ENCODE peak calls at places on chromosome 5, in ten cellular contexts. D is breast epithelium; S is naive thymus-derived CD4-positive, alpha-beta T cell; R is SJSA1; M is CD4-positive, alpha-beta memory T cell; E is mesendoderm; J is astrocyte; O is ovary; U is WERI-Rb-1; K is GM23248. L is an unnamed sample. For H3K36me3, the result is how much of the 10 kb centered on the place peaks cover.

GRCh38 chr5:133818031-133818431 is 150.4 kb downstream of the C5orf15 start:
- DNase-seq in D (no peak), S (no peak), R (no peak), M (no peak), E (peak), J (peak), O (peak), U (no peak), K (peak), L (no peak)

GRCh38 chr5:102754499-102755424 is at the start of gene PAM:
- DNase-seq in D (peak), S (peak), R (peak), M (peak), E (peak), J (peak), O (peak), U (peak), K (peak), L (peak)

GRCh38 chr5:178453224-178453623 is 137.0 kb downstream of the COL23A1 start:
- DNase-seq in D (no peak), S (no peak), R (peak), M (no peak), E (no peak), J (peak), O (no peak), U (no peak), K (peak), L (no peak)

GRCh38 chr5:56745864-56746263 is 69.5 kb upstream of the MAP3K1 start:
- DNase-seq in D (no peak), S (no peak), R (no peak), M (no peak), E (no peak), J (no peak), O (no peak), U (no peak), K (no peak), L (no peak)

GRCh38 chr5:89211836-89212235 is 328.9 kb upstream of the MEF2C start:
- DNase-seq in D (no peak), S (no peak), R (no peak), M (no peak), E (no peak), J (peak), O (no peak), U (no peak), K (peak), L (no peak)

GRCh38 chr5:90096415-90097081 is 313.0 kb downstream of the CETN3 start:
- DNase-seq in D (no peak), S (no peak), R (peak), M (no peak), E (peak), J (peak), O (no peak), U (no peak), K (peak), L (no peak)

GRCh38 chr5:41414598-41414997 is 95.8 kb downstream of the PLCXD3 start:
- DNase-seq in D (no peak), S (no peak), R (peak), M (no peak), E (peak), J (peak), O (peak), U (no peak), K (peak), L (no peak)

GRCh38 chr5:22496666-22497065 is 356.5 kb downstream of the CDH12 start:
- DNase-seq in D (no peak), S (no peak), R (no peak), M (no peak), E (no peak), J (no peak), O (no peak), U (no peak), K (no peak), L (no peak)

GRCh38 chr5:130964238-130965192 is 200.5 kb downstream of the HINT1 start:
- DNase-seq in D (no peak), S (no peak), R (no peak), M (no peak), E (no peak), J (peak), O (no peak), U (no peak), K (peak), L (no peak)

GRCh38 chr5:159061834-159062530 is 37.7 kb downstream of the EBF1 start:
- DNase-seq in D (no peak), S (no peak), R (no peak), M (no peak), E (peak), J (no peak), O (no peak), U (peak), K (peak), L (no peak)

GRCh38 chr5:17315710-17316221 is 98.3 kb downstream of the BASP1 start:
- DNase-seq in D (no peak), S (no peak), R (peak), M (no peak), E (no peak), J (peak), O (no peak), U (no peak), K (peak), L (no peak)

GRCh38 chr5:27906911-27907590 is 868.7 kb upstream of the CDH9 start:
- DNase-seq in D (no peak), S (no peak), R (no peak), M (no peak), E (no peak), J (no peak), O (no peak), U (no peak), K (no peak), L (no peak)

GRCh38 chr5:55679556-55679955 is 32.6 kb downstream of the SLC38A9 start:
- DNase-seq in D (no peak), S (no peak), R (no peak), M (no peak), E (no peak), J (peak), O (no peak), U (no peak), K (no peak), L (no peak)

GRCh38 chr5:90153031-90153430 is 256.5 kb downstream of the CETN3 start:
- DNase-seq in D (no peak), S (no peak), R (no peak), M (no peak), E (no peak), J (no peak), O (no peak), U (no peak), K (peak), L (no peak)

GRCh38 chr5:93929146-93929545 is 187.7 kb upstream of the POU5F2 start:
- DNase-seq in D (no peak), S (no peak), R (no peak), M (no peak), E (no peak), J (peak), O (no peak), U (no peak), K (peak), L (no peak)

GRCh38 chr5:68962632-68963484 is 131.0 kb upstream of the SLC30A5 start:
- DNase-seq in D (peak), S (peak), R (peak), M (no peak), E (peak), J (peak), O (peak), U (peak), K (peak), L (no peak)

GRCh38 chr5:147576646-147577535 is 67.0 kb upstream of the DPYSL3 start:
- DNase-seq in D (peak), S (peak), R (peak), M (no peak), E (peak), J (no peak), O (peak), U (peak), K (peak), L (peak)

GRCh38 chr5:174793684-174794328 is 69.4 kb downstream of the MSX2 start:
- DNase-seq in D (peak), S (peak), R (peak), M (peak), E (peak), J (peak), O (peak), U (peak), K (peak), L (no peak)

GRCh38 chr5:114361724-114362196 is at the start of gene KCNN2:
- DNase-seq in D (peak), S (no peak), R (peak), M (no peak), E (peak), J (peak), O (peak), U (peak), K (peak), L (peak)

GRCh38 chr5:109718216-109718615 is 28.5 kb downstream of the MAN2A1 start:
- DNase-seq in D (no peak), S (no peak), R (no peak), M (no peak), E (no peak), J (no peak), O (no peak), U (no peak), K (no peak), L (no peak)

GRCh38 chr5:102975457-102976182 is 144.3 kb downstream of the GIN1 start:
- DNase-seq in D (no peak), S (no peak), R (no peak), M (no peak), E (no peak), J (peak), O (no peak), U (no peak), K (peak), L (no peak)

GRCh38 chr5:10507575-10508024 is 56.3 kb upstream of the ANKRD33B start:
- DNase-seq in D (no peak), S (no peak), R (no peak), M (no peak), E (no peak), J (peak), O (no peak), U (peak), K (peak), L (no peak)

GRCh38 chr5:126615286-126615685 is 14.5 kb downstream of the PHAX start:
- DNase-seq in D (no peak), S (no peak), R (no peak), M (no peak), E (no peak), J (no peak), O (no peak), U (no peak), K (no peak), L (no peak)

GRCh38 chr5:111782171-111782570 is 25.2 kb upstream of the NREP start:
- DNase-seq in D (no peak), S (no peak), R (no peak), M (no peak), E (no peak), J (no peak), O (no peak), U (no peak), K (peak), L (no peak)

GRCh38 chr5:68476854-68477253 is 261.3 kb downstream of the PIK3R1 start:
- DNase-seq in D (no peak), S (no peak), R (no peak), M (no peak), E (peak), J (no peak), O (no peak), U (peak), K (no peak), L (no peak)

GRCh38 chr5:177300236-177300880 is 3.2 kb downstream of the RAB24 start:
- DNase-seq in D (no peak), S (peak), R (peak), M (peak), E (peak), J (peak), O (peak), U (no peak), K (peak), L (peak)

GRCh38 chr5:66864240-66864884 is 268.2 kb downstream of the MAST4 start:
- DNase-seq in D (no peak), S (no peak), R (peak), M (peak), E (peak), J (peak), O (no peak), U (peak), K (peak), L (peak)

GRCh38 chr5:68431181-68431580 is 215.6 kb downstream of the PIK3R1 start:
- DNase-seq in D (no peak), S (no peak), R (no peak), M (no peak), E (no peak), J (peak), O (no peak), U (no peak), K (no peak), L (no peak)

DNA sequence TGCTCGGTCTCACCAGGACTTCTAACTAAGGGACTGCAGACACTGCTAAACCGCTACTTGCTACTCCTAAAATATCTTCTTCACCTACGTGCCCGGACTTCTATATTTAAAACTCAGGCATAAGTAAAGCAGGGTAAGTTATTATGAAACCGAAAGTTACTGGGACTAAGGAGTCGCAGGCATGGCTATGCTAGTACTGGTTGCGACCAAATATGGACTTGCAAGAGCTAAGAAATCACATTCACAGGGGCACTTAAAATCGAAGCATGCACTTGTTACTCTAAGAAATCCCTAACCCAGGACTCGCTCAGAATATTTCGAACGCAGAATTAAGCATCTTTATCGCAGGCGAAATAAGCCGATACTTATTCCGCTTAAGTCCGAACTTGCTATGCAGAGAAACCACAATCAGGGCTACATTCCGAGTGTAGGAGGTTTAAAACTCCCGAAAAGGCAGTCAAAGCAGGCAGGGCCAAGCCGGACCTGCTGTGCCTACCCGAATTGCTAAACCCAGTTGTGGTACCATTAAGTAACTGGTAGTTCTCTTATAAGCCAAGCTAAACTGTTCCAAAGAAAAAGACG is 2.1 kb downstream of the ANXA2R start:
- DNase-seq in D (no peak), S (peak), R (no peak), M (peak), E (peak), J (peak), O (no peak), U (no peak), K (peak), L (peak)
- H3K27ac ChIP-seq in D (peak), S (peak), R (no peak), M (peak), E (no peak), J (peak), O (no peak), U (no peak), K (peak), L (peak)

DNA sequence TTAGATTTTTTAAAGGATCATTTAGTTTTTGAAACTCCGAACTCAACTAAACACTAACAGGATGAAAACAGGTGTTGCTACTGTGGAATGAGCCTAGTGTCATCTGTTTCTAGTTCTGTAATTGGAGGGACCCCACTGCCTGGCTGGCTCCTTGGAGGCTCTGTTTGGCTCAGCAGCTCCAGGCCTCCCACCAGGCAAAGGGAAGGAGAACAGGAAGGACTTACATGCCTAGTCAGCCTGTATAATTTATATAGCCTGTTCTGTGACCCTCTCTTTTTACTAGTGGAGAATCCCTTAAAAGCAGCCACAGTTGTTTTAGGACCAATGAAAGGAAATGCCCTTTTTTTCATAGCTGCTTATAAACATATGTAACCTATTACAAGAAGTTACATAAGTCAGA is 21.1 kb upstream of the C5orf24 start:
- DNase-seq in D (no peak), S (no peak), R (peak), M (no peak), E (no peak), J (no peak), O (no peak), U (no peak), K (no peak), L (no peak)
- H3K36me3 ChIP-seq in D (under half), S (under half), R (half or more), M (under half), E (under half), J (under half), O (under half), U (half or more), K (half or more), L (half or more)

GRCh38 chr5:113022661-113023060 is 46.1 kb downstream of the DCP2 start:
- DNase-seq in D (no peak), S (no peak), R (no peak), M (peak), E (no peak), J (peak), O (no peak), U (no peak), K (no peak), L (no peak)
- H3K27ac ChIP-seq in D (no peak), S (peak), R (no peak), M (peak), E (no peak), J (no peak), O (no peak), U (no peak), K (no peak), L (peak)

DNA sequence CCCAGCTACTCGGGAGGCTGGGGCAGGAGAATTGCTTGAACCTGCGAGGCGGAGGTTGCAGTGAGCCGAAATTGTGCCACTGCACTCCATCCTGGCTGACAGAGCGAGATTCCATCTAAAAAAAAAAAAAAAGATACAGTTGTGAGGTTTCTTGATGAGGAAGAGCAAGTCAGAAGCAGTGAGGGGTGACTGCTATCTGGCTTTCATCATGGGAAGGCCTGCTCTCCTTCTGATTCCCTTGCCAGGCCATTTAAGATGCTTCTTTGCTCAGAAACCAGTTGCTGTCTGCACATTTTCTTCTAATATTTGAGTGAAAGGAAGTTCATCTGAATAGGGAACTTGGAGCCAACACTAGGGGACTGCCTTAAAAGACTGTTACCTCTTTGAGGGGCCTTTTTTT is 201.9 kb downstream of the ARHGAP26 start:
- DNase-seq in D (no peak), S (no peak), R (no peak), M (no peak), E (no peak), J (no peak), O (no peak), U (no peak), K (no peak), L (no peak)
- H3K36me3 ChIP-seq in D (under half), S (under half), R (under half), M (under half), E (under half), J (under half), O (under half), U (under half), K (under half), L (under half)

GRCh38 chr5:149841844-149842793 is 102.5 kb downstream of the PDE6A start:
- DNase-seq in D (no peak), S (no peak), R (no peak), M (no peak), E (no peak), J (no peak), O (no peak), U (no peak), K (no peak), L (no peak)

GRCh38 chr5:149837680-149838269 is 106.8 kb downstream of the PDE6A start:
- DNase-seq in D (peak), S (no peak), R (peak), M (no peak), E (peak), J (peak), O (peak), U (peak), K (peak), L (peak)

GRCh38 chr5:149838881-149839739 is 105.5 kb downstream of the PDE6A start:
- DNase-seq in D (no peak), S (no peak), R (peak), M (no peak), E (no peak), J (peak), O (no peak), U (no peak), K (peak), L (no peak)

GRCh38 chr5:149839761-149840160 is 104.8 kb downstream of the PDE6A start:
- DNase-seq in D (no peak), S (no peak), R (no peak), M (no peak), E (no peak), J (no peak), O (no peak), U (no peak), K (peak), L (no peak)

DNA sequence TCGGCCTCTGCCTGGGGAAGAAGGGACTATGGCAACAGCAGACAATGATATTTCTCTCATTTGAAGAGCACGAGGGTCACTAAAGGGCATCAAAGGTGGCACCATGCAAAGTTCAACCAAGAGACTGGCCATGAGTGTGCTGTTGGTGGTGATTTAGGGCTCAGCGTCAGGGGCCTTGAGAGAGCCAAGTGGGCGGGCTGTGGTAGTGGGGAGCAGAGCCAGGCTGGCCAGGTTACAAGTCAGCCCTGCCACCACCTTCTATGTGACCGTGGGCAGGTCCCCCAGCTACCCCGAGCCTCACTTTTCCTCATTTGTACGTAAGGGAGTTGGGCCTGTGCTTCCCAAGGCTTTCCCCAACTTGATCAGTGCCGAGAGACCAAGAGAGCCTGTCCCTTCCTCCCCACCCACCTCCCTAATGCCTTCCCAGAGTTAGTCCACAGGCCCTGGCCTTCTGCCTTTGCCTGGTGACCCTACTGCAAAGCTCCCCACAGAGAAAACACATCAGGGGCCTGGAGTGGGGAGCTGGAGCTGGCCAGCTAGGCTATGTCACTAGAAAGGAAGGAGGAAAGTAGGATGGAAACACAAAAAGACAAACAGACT is 104.3 kb downstream of the PDE6A start:
- DNase-seq in D (no peak), S (no peak), R (no peak), M (no peak), E (no peak), J (no peak), O (no peak), U (no peak), K (no peak), L (no peak)
- H3K27ac ChIP-seq in D (no peak), S (no peak), R (no peak), M (no peak), E (no peak), J (no peak), O (no peak), U (no peak), K (no peak), L (no peak)

DNA sequence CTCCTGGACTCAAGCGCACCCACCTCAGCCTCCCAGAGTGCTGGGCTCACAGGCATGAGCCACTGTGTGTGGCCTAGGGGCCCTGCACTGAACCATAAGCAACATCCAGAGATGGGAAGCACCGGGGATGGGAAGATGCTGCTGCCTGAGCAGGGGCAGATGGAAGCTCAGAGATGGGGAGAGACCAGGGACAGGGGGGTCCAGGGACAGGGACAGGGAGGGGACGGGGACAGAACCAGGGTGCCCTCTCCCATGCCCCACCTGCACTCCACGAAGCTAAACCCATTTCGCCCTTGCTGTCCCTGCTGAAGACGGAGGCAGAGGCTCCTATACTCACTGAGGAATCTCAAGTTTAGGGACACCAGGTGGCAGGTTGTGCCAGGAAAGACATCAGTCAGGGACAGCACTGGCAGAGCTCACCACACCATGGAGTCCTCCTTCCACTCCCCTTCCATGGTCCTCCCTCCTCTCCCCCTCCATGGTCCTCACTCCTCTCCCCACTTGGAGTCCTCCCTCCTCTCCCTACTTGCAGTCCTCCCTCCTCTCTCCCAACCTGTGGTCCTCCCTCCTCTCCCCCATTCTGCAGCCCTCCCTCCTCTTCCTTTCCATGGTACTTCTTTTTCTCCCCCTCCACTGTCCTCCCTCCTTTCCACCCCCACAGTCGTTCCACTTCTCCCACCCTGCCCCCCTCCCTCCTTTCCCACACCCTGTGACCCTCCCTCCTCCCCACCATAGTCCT is 45.5 kb upstream of the LRRC14B start:
- DNase-seq in D (no peak), S (no peak), R (no peak), M (no peak), E (no peak), J (no peak), O (no peak), U (no peak), K (no peak), L (no peak)
- H3K36me3 ChIP-seq in D (under half), S (under half), R (under half), M (under half), E (under half), J (under half), O (under half), U (under half), K (under half), L (under half)

GRCh38 chr5:107337281-107337680 is 333.5 kb downstream of the EFNA5 start:
- DNase-seq in D (no peak), S (no peak), R (no peak), M (no peak), E (no peak), J (peak), O (no peak), U (no peak), K (peak), L (no peak)
- H3K27ac ChIP-seq in D (no peak), S (no peak), R (no peak), M (no peak), E (no peak), J (no peak), O (no peak), U (no peak), K (no peak), L (no peak)